ENCODE peak calls at places on chromosomes 6 and 20, in nine cellular contexts. One of them, this sample, is unnamed.

GRCh38 chr20:1396264-1396663 is 3.4 kb upstream of the FKBP1A start:
- DNase-seq in HepG2: no peak
- DNase-seq in CD4-positive, CD25-positive, alpha-beta regulatory T cell: no peak
- DNase-seq in stimulated activated naive CD8-positive, alpha-beta T cell treated with anti-CD3 and anti-CD28 coated beads, Interleukin-15, Interleukin-2, amounts not matched to agents 100 U/mL and 50 U/mL, for 24 hours: no peak
- DNase-seq in bronchial epithelial cell: peak; percentile 50
- DNase-seq in fibroblast of the conjunctiva: no peak
- DNase-seq in mesendoderm: no peak
- DNase-seq in anterior cingulate cortex: no peak
- DNase-seq in CD4-positive, alpha-beta T cell: no peak
- DNase-seq in this sample: no peak

GRCh38 chr20:45221076-45221475 is at the start of gene SEMG2:
- DNase-seq in stimulated activated naive CD8-positive, alpha-beta T cell treated with anti-CD3 and anti-CD28 coated beads, Interleukin-15, Interleukin-2, amounts not matched to agents 100 U/mL and 50 U/mL, for 24 hours: no peak
- DNase-seq in CD4-positive, alpha-beta T cell: no peak
- DNase-seq in mesendoderm: no peak
- DNase-seq in fibroblast of the conjunctiva: no peak
- DNase-seq in anterior cingulate cortex: no peak
- DNase-seq in HepG2: no peak
- DNase-seq in bronchial epithelial cell: no peak
- DNase-seq in CD4-positive, CD25-positive, alpha-beta regulatory T cell: no peak
- DNase-seq in this sample: no peak

GRCh38 chr6:90413867-90414266 is 117.2 kb upstream of the BACH2 start:
- DNase-seq in HepG2: no peak
- DNase-seq in mesendoderm: peak; percentile 88
- DNase-seq in bronchial epithelial cell: peak; percentile 14
- DNase-seq in fibroblast of the conjunctiva: no peak
- DNase-seq in CD4-positive, alpha-beta T cell: peak; percentile 58
- DNase-seq in CD4-positive, CD25-positive, alpha-beta regulatory T cell: peak; percentile 93
- DNase-seq in stimulated activated naive CD8-positive, alpha-beta T cell treated with anti-CD3 and anti-CD28 coated beads, Interleukin-15, Interleukin-2, amounts not matched to agents 100 U/mL and 50 U/mL, for 24 hours: peak; percentile 85
- DNase-seq in anterior cingulate cortex: peak; percentile 14
- DNase-seq in this sample: no peak

GRCh38 chr20:21100590-21101452 is 5.3 kb downstream of the LINC00237 start:
- DNase-seq in mesendoderm: peak; percentile 75
- DNase-seq in HepG2: no peak
- DNase-seq in stimulated activated naive CD8-positive, alpha-beta T cell treated with anti-CD3 and anti-CD28 coated beads, Interleukin-15, Interleukin-2, amounts not matched to agents 100 U/mL and 50 U/mL, for 24 hours: peak; percentile 32
- DNase-seq in anterior cingulate cortex: no peak
- DNase-seq in CD4-positive, CD25-positive, alpha-beta regulatory T cell: no peak
- DNase-seq in CD4-positive, alpha-beta T cell: no peak
- DNase-seq in fibroblast of the conjunctiva: peak; percentile 47
- DNase-seq in bronchial epithelial cell: no peak
- DNase-seq in this sample: no peak

GRCh38 chr20:58149412-58150091 is 78.9 kb downstream of the ANKRD60 start:
- DNase-seq in stimulated activated naive CD8-positive, alpha-beta T cell treated with anti-CD3 and anti-CD28 coated beads, Interleukin-15, Interleukin-2, amounts not matched to agents 100 U/mL and 50 U/mL, for 24 hours: no peak
- DNase-seq in HepG2: no peak
- DNase-seq in anterior cingulate cortex: no peak
- DNase-seq in CD4-positive, CD25-positive, alpha-beta regulatory T cell: no peak
- DNase-seq in fibroblast of the conjunctiva: no peak
- DNase-seq in mesendoderm: no peak
- DNase-seq in CD4-positive, alpha-beta T cell: no peak
- DNase-seq in bronchial epithelial cell: no peak
- DNase-seq in this sample: no peak

GRCh38 chr6:121653624-121654008 is 218.2 kb downstream of the GJA1 start:
- DNase-seq in CD4-positive, CD25-positive, alpha-beta regulatory T cell: no peak
- DNase-seq in fibroblast of the conjunctiva: no peak
- DNase-seq in HepG2: no peak
- DNase-seq in stimulated activated naive CD8-positive, alpha-beta T cell treated with anti-CD3 and anti-CD28 coated beads, Interleukin-15, Interleukin-2, amounts not matched to agents 100 U/mL and 50 U/mL, for 24 hours: no peak
- DNase-seq in anterior cingulate cortex: no peak
- DNase-seq in mesendoderm: no peak
- DNase-seq in bronchial epithelial cell: no peak
- DNase-seq in CD4-positive, alpha-beta T cell: no peak
- DNase-seq in this sample: no peak

GRCh38 chr6:34358389-34358906 is 34.0 kb downstream of the NUDT3 start:
- DNase-seq in mesendoderm: no peak
- DNase-seq in HepG2: no peak
- DNase-seq in bronchial epithelial cell: no peak
- DNase-seq in anterior cingulate cortex: no peak
- DNase-seq in CD4-positive, alpha-beta T cell: no peak
- DNase-seq in fibroblast of the conjunctiva: no peak
- DNase-seq in stimulated activated naive CD8-positive, alpha-beta T cell treated with anti-CD3 and anti-CD28 coated beads, Interleukin-15, Interleukin-2, amounts not matched to agents 100 U/mL and 50 U/mL, for 24 hours: no peak
- DNase-seq in CD4-positive, CD25-positive, alpha-beta regulatory T cell: no peak
- DNase-seq in this sample: peak; percentile 55

GRCh38 chr6:76792394-76792793 is 670.9 kb downstream of the HTR1B start:
- DNase-seq in stimulated activated naive CD8-positive, alpha-beta T cell treated with anti-CD3 and anti-CD28 coated beads, Interleukin-15, Interleukin-2, amounts not matched to agents 100 U/mL and 50 U/mL, for 24 hours: no peak
- DNase-seq in fibroblast of the conjunctiva: peak; percentile 14
- DNase-seq in bronchial epithelial cell: peak; percentile 71
- DNase-seq in HepG2: no peak
- DNase-seq in anterior cingulate cortex: no peak
- DNase-seq in CD4-positive, alpha-beta T cell: no peak
- DNase-seq in CD4-positive, CD25-positive, alpha-beta regulatory T cell: no peak
- DNase-seq in mesendoderm: no peak
- DNase-seq in this sample: peak; percentile 9

GRCh38 chr6:134519456-134519855 is 201.5 kb upstream of the SGK1 start:
- DNase-seq in anterior cingulate cortex: no peak
- DNase-seq in fibroblast of the conjunctiva: no peak
- DNase-seq in stimulated activated naive CD8-positive, alpha-beta T cell treated with anti-CD3 and anti-CD28 coated beads, Interleukin-15, Interleukin-2, amounts not matched to agents 100 U/mL and 50 U/mL, for 24 hours: peak; percentile 19
- DNase-seq in HepG2: no peak
- DNase-seq in bronchial epithelial cell: no peak
- DNase-seq in CD4-positive, alpha-beta T cell: peak; percentile 24
- DNase-seq in CD4-positive, CD25-positive, alpha-beta regulatory T cell: peak; percentile 59
- DNase-seq in mesendoderm: no peak
- DNase-seq in this sample: no peak

GRCh38 chr20:61912665-61913422 is 152.8 kb downstream of the TAF4 start:
- DNase-seq in anterior cingulate cortex: no peak
- DNase-seq in mesendoderm: no peak
- DNase-seq in stimulated activated naive CD8-positive, alpha-beta T cell treated with anti-CD3 and anti-CD28 coated beads, Interleukin-15, Interleukin-2, amounts not matched to agents 100 U/mL and 50 U/mL, for 24 hours: no peak
- DNase-seq in CD4-positive, CD25-positive, alpha-beta regulatory T cell: no peak
- DNase-seq in fibroblast of the conjunctiva: no peak
- DNase-seq in CD4-positive, alpha-beta T cell: no peak
- DNase-seq in bronchial epithelial cell: no peak
- DNase-seq in HepG2: no peak
- DNase-seq in this sample: no peak

GRCh38 chr6:109660526-109660925 is 30.5 kb downstream of the AK9 start:
- DNase-seq in fibroblast of the conjunctiva: no peak
- DNase-seq in mesendoderm: peak; percentile 10
- DNase-seq in stimulated activated naive CD8-positive, alpha-beta T cell treated with anti-CD3 and anti-CD28 coated beads, Interleukin-15, Interleukin-2, amounts not matched to agents 100 U/mL and 50 U/mL, for 24 hours: no peak
- DNase-seq in HepG2: no peak
- DNase-seq in bronchial epithelial cell: peak; percentile 63
- DNase-seq in CD4-positive, CD25-positive, alpha-beta regulatory T cell: peak; percentile 22
- DNase-seq in CD4-positive, alpha-beta T cell: no peak
- DNase-seq in anterior cingulate cortex: no peak
- DNase-seq in this sample: no peak

GRCh38 chr6:7262037-7262461 is 51.0 kb downstream of the SSR1 start:
- DNase-seq in mesendoderm: peak; percentile 82
- DNase-seq in CD4-positive, CD25-positive, alpha-beta regulatory T cell: no peak
- DNase-seq in anterior cingulate cortex: no peak
- DNase-seq in bronchial epithelial cell: no peak
- DNase-seq in HepG2: no peak
- DNase-seq in CD4-positive, alpha-beta T cell: no peak
- DNase-seq in fibroblast of the conjunctiva: no peak
- DNase-seq in stimulated activated naive CD8-positive, alpha-beta T cell treated with anti-CD3 and anti-CD28 coated beads, Interleukin-15, Interleukin-2, amounts not matched to agents 100 U/mL and 50 U/mL, for 24 hours: no peak
- DNase-seq in this sample: no peak

GRCh38 chr6:36984581-36985383 is 1.2 kb downstream of the MTCH1 start:
- DNase-seq in CD4-positive, CD25-positive, alpha-beta regulatory T cell: peak; percentile 64
- DNase-seq in HepG2: no peak
- DNase-seq in stimulated activated naive CD8-positive, alpha-beta T cell treated with anti-CD3 and anti-CD28 coated beads, Interleukin-15, Interleukin-2, amounts not matched to agents 100 U/mL and 50 U/mL, for 24 hours: peak; percentile 77
- DNase-seq in fibroblast of the conjunctiva: peak; percentile 42
- DNase-seq in CD4-positive, alpha-beta T cell: peak; percentile 36
- DNase-seq in bronchial epithelial cell: peak; percentile 51
- DNase-seq in anterior cingulate cortex: no peak
- DNase-seq in mesendoderm: peak; percentile 92
- DNase-seq in this sample: peak; percentile 75

GRCh38 chr6:93136111-93136510 is 283.2 kb downstream of the EPHA7 start:
- DNase-seq in mesendoderm: peak; percentile 79
- DNase-seq in CD4-positive, alpha-beta T cell: no peak
- DNase-seq in fibroblast of the conjunctiva: no peak
- DNase-seq in bronchial epithelial cell: no peak
- DNase-seq in anterior cingulate cortex: no peak
- DNase-seq in CD4-positive, CD25-positive, alpha-beta regulatory T cell: no peak
- DNase-seq in HepG2: no peak
- DNase-seq in stimulated activated naive CD8-positive, alpha-beta T cell treated with anti-CD3 and anti-CD28 coated beads, Interleukin-15, Interleukin-2, amounts not matched to agents 100 U/mL and 50 U/mL, for 24 hours: no peak
- DNase-seq in this sample: no peak